ENCODE peak calls at places on chromosomes 12 and 14, in nine cellular contexts. L is GOT3, S is astrocyte of the hippocampus, X is small intestine, E is HS-5, K is DMS153, J is K562, W is non-pigmented ciliary epithelial cell, P is T-helper 2 cell. A is an unnamed sample.

GRCh38 chr14:100789460-100790417 is 36.2 kb upstream of the MEG3 start:
- DNase-seq in K (no peak), S (no peak), X (no peak), J (no peak), E (no peak), P (no peak), L (no peak), W (no peak), A (no peak)

GRCh38 chr14:23910081-23910875 is 43.3 kb upstream of the DHRS4 start:
- DNase-seq in K (peak), W (peak), X (peak), P (no peak), L (no peak), E (peak), S (peak), J (peak), A (peak)

GRCh38 chr14:42299692-42300091 is 693.0 kb downstream of the LRFN5 start:
- DNase-seq in J (no peak), L (no peak), X (no peak), E (no peak), P (no peak), W (no peak), S (no peak), K (no peak), A (no peak)

GRCh38 chr14:88605594-88605993 is 42.8 kb downstream of the ZC3H14 start:
- DNase-seq in E (no peak), L (no peak), P (no peak), X (no peak), S (no peak), K (no peak), J (no peak), W (no peak), A (no peak)

GRCh38 chr14:76067536-76067935 is 82.0 kb downstream of the IFT43 start:
- DNase-seq in L (no peak), W (no peak), X (no peak), P (no peak), E (no peak), K (no peak), S (no peak), J (no peak), A (no peak)

GRCh38 chr12:30694971-30695326 is 720 bp downstream of the IPO8 start:
- DNase-seq in J (peak), K (no peak), W (no peak), L (no peak), S (peak), X (peak), P (no peak), E (no peak), A (peak)

GRCh38 chr12:20004951-20005350 is 363.4 kb upstream of the PDE3A start:
- DNase-seq in K (no peak), L (no peak), J (no peak), X (no peak), P (no peak), S (no peak), W (no peak), E (no peak), A (no peak)

GRCh38 chr12:11855993-11856374 is 206.5 kb downstream of the ETV6 start:
- DNase-seq in J (no peak), E (no peak), S (no peak), L (no peak), K (peak), P (no peak), X (no peak), W (no peak), A (peak)

GRCh38 chr12:64452559-64453329 is 824 bp downstream of the TBK1 start:
- DNase-seq in E (peak), L (peak), S (peak), J (no peak), P (peak), K (peak), W (peak), X (peak), A (peak)

GRCh38 chr12:26748741-26749431 is 84.1 kb downstream of the ITPR2 start:
- DNase-seq in K (no peak), L (no peak), J (no peak), X (peak), P (no peak), W (peak), S (peak), E (no peak), A (no peak)

GRCh38 chr14:71290960-71291466 is 383.8 kb downstream of the PCNX1 start:
- DNase-seq in E (peak), P (no peak), S (peak), L (no peak), K (no peak), W (peak), X (no peak), J (no peak), A (no peak)

GRCh38 chr12:83128529-83128928 is 441.8 kb downstream of the TMTC2 start:
- DNase-seq in L (no peak), E (no peak), P (no peak), K (no peak), X (no peak), W (no peak), S (no peak), J (no peak), A (no peak)

GRCh38 chr14:36105401-36105800 is 71.1 kb downstream of the PTCSC3 start:
- DNase-seq in P (no peak), X (no peak), L (no peak), J (no peak), W (no peak), S (peak), E (no peak), K (peak), A (peak)

GRCh38 chr12:57890191-57891120 is 43.9 kb upstream of the CTDSP2 start:
- DNase-seq in K (peak), L (no peak), E (no peak), W (no peak), S (peak), J (no peak), P (no peak), X (peak), A (no peak)

GRCh38 chr14:59055439-59056045 is 132.9 kb upstream of the DAAM1 start:
- DNase-seq in E (peak), J (peak), W (peak), L (no peak), S (peak), K (peak), P (no peak), X (peak), A (peak)

GRCh38 chr14:60151715-60152114 is 13.5 kb downstream of the DHRS7 start:
- DNase-seq in S (peak), K (peak), X (peak), J (no peak), L (no peak), E (peak), W (peak), P (peak), A (no peak)

GRCh38 chr12:81800298-81801148 is 41.4 kb upstream of the PPFIA2 start:
- DNase-seq in J (no peak), P (no peak), L (no peak), S (peak), E (no peak), W (no peak), K (no peak), X (no peak), A (no peak)